ENCODE peak calls at places on chromosomes 11 and 22, in four cellular contexts. X is AG09319, Q is psoas muscle, J is ELR. N is an unnamed sample.

GRCh38 chr11:16266021-16266420 is 90.3 kb downstream of the SOX6 start:
- DNase-seq in X (no peak), Q (no peak), J (no peak), N (no peak)

GRCh38 chr11:72494109-72494429 is 59.7 kb upstream of the CLPB start:
- DNase-seq in X (no peak), Q (no peak), J (no peak), N (no peak)

GRCh38 chr11:38014405-38014804 is 1416.4 kb upstream of the RAG2 start:
- DNase-seq in X (no peak), Q (no peak), J (no peak), N (no peak)

GRCh38 chr11:128512478-128513127 is 74.8 kb downstream of the ETS1 start:
- DNase-seq in X (no peak), Q (no peak), J (peak), N (no peak)

GRCh38 chr22:35480143-35480542 is 60.5 kb upstream of the RASD2 start:
- DNase-seq in X (no peak), Q (peak), J (peak), N (peak)

GRCh38 chr11:2289859-2290258 is 11.9 kb downstream of the C11orf21 start:
- DNase-seq in X (no peak), Q (peak), J (no peak), N (no peak)

GRCh38 chr22:25563757-25564319 is 637 bp upstream of the GRK3 start:
- DNase-seq in X (no peak), Q (no peak), J (peak), N (peak)

GRCh38 chr22:42160830-42161696 is 30.5 kb upstream of the CYP2D6 start:
- DNase-seq in X (no peak), Q (no peak), J (no peak), N (no peak)

GRCh38 chr11:2194877-2195755 is 23.5 kb upstream of the TH start:
- DNase-seq in X (no peak), Q (no peak), J (peak), N (peak)

GRCh38 chr22:44764373-44764772 is 12.0 kb downstream of the ARHGAP8 start:
- DNase-seq in X (no peak), Q (no peak), J (no peak), N (no peak)

GRCh38 chr11:119389611-119390254 is 8.2 kb upstream of the USP2 start:
- DNase-seq in X (no peak), Q (no peak), J (peak), N (no peak)

GRCh38 chr22:48651036-48651890 is 1176.4 kb downstream of the BRD1 start:
- DNase-seq in X (no peak), Q (no peak), J (no peak), N (no peak)

GRCh38 chr11:64132388-64132771 is 33.5 kb downstream of the MACROD1 start:
- DNase-seq in X (no peak), Q (no peak), J (no peak), N (no peak)

GRCh38 chr22:34878996-34879395 is 187.0 kb upstream of the ISX start:
- DNase-seq in X (no peak), Q (no peak), J (no peak), N (no peak)

GRCh38 chr11:39294648-39295047 is 2164.8 kb downstream of the LRRC4C start:
- DNase-seq in X (no peak), Q (no peak), J (no peak), N (no peak)

GRCh38 chr11:73384871-73385692 is 8.9 kb downstream of the RELT start:
- DNase-seq in X (no peak), Q (peak), J (no peak), N (peak)

GRCh38 chr11:58301576-58301975 is 33.5 kb upstream of the OR10W1 start:
- DNase-seq in X (no peak), Q (no peak), J (peak), N (no peak)

GRCh38 chr11:84290647-84291046 is 1004.5 kb upstream of the CCDC90B start:
- DNase-seq in X (no peak), Q (no peak), J (peak), N (no peak)

GRCh38 chr11:2661173-2662023 is 38.4 kb downstream of the KCNQ1OT1 start:
- DNase-seq in X (no peak), Q (no peak), J (no peak), N (no peak)

GRCh38 chr11:65485820-65486219 is 13.0 kb upstream of the MALAT1 start:
- DNase-seq in X (no peak), Q (no peak), J (no peak), N (no peak)

GRCh38 chr11:62753736-62754603 is at the start of gene ZBTB3:
- DNase-seq in X (peak), Q (peak), J (peak), N (peak)

GRCh38 chr11:10308208-10308954 is 3.5 kb downstream of the ADM start:
- DNase-seq in X (no peak), Q (no peak), J (no peak), N (no peak)

GRCh38 chr11:135006800-135007199 is 594.8 kb upstream of the B3GAT1 start:
- DNase-seq in X (no peak), Q (no peak), J (no peak), N (no peak)

GRCh38 chr11:11787305-11788066 is 54.3 kb upstream of the USP47 start:
- DNase-seq in X (peak), Q (peak), J (peak), N (peak)

GRCh38 chr11:60905551-60906113 is 753 bp downstream of the PRPF19 start:
- DNase-seq in X (no peak), Q (no peak), J (peak), N (no peak)

GRCh38 chr11:10623797-10624761 is 55.6 kb upstream of the LYVE1 start:
- DNase-seq in X (no peak), Q (no peak), J (peak), N (no peak)

GRCh38 chr11:83441171-83441570 is 155.0 kb upstream of the CCDC90B start:
- DNase-seq in X (no peak), Q (no peak), J (no peak), N (no peak)

GRCh38 chr22:44410396-44411056 is 87.5 kb downstream of the RTL6 start:
- DNase-seq in X (no peak), Q (no peak), J (no peak), N (peak)

GRCh38 chr11:64971421-64972233 is at the start of gene MAJIN:
- DNase-seq in X (no peak), Q (peak), J (no peak), N (peak)

GRCh38 chr22:25566812-25567211 is 2.3 kb downstream of the GRK3 start:
- DNase-seq in X (no peak), Q (no peak), J (no peak), N (no peak)